ENCODE peak calls at places on chromosome 7, in four cellular contexts. U, L, W and N are unnamed samples.

GRCh38 chr7:86926732-86927131 is 132.7 kb downstream of the ELAPOR2 start:
- DNase-seq in U (no peak), L (peak), W (no peak), N (peak)

GRCh38 chr7:43385856-43386255 is 197.1 kb upstream of the STK17A start:
- DNase-seq in U (no peak), L (no peak), W (no peak), N (no peak)

GRCh38 chr7:17362439-17363095 is 64.1 kb downstream of the AHR start:
- DNase-seq in U (no peak), L (no peak), W (no peak), N (no peak)

GRCh38 chr7:130270947-130271790 is 4.5 kb downstream of the CPA2 start:
- DNase-seq in U (no peak), L (no peak), W (no peak), N (no peak)

GRCh38 chr7:37182011-37182478 is 266.6 kb downstream of the ELMO1 start:
- DNase-seq in U (peak), L (peak), W (peak), N (peak)

GRCh38 chr7:101175664-101176063 is 4.4 kb downstream of the NAT16 start:
- DNase-seq in U (no peak), L (no peak), W (no peak), N (no peak)

GRCh38 chr7:112067609-112068540 is 138.3 kb downstream of the DOCK4 start:
- DNase-seq in U (no peak), L (no peak), W (no peak), N (no peak)

GRCh38 chr7:115019882-115020605 is 98.2 kb downstream of the MDFIC start:
- DNase-seq in U (no peak), L (no peak), W (no peak), N (no peak)

GRCh38 chr7:19772323-19772722 is 1.1 kb downstream of the TMEM196 start:
- DNase-seq in U (no peak), L (no peak), W (no peak), N (no peak)

GRCh38 chr7:38374507-38374906 is 101.1 kb upstream of the TARP start:
- DNase-seq in U (peak), L (peak), W (no peak), N (peak)

GRCh38 chr7:124779194-124779593 is 13.6 kb upstream of the GPR37 start:
- DNase-seq in U (no peak), L (peak), W (no peak), N (no peak)

GRCh38 chr7:68306692-68307107 is 1291.6 kb upstream of the AUTS2 start:
- DNase-seq in U (no peak), L (no peak), W (no peak), N (no peak)

GRCh38 chr7:137681657-137682562 is 164.9 kb downstream of the DGKI start:
- DNase-seq in U (no peak), L (no peak), W (no peak), N (no peak)
- TF ChIP-seq SUZ12 in U (no peak), L (no peak), W (no peak), N (no peak)

GRCh38 chr7:128262273-128263028 is 21.4 kb downstream of the LEP start:
- DNase-seq in U (no peak), L (no peak), W (no peak), N (no peak)

GRCh38 chr7:128263420-128263819 is 22.3 kb downstream of the LEP start:
- DNase-seq in U (no peak), L (no peak), W (no peak), N (no peak)

GRCh38 chr7:128260069-128260468 is 19.0 kb downstream of the LEP start:
- DNase-seq in U (no peak), L (no peak), W (no peak), N (no peak)

GRCh38 chr7:128257458-128257857 is 16.4 kb downstream of the LEP start:
- DNase-seq in U (no peak), L (no peak), W (no peak), N (no peak)

GRCh38 chr7:128259131-128260056 is 18.3 kb downstream of the LEP start:
- DNase-seq in U (no peak), L (no peak), W (no peak), N (no peak)
- TF ChIP-seq SP1 in U (no peak), L (no peak), W (no peak), N (no peak)

DNA sequence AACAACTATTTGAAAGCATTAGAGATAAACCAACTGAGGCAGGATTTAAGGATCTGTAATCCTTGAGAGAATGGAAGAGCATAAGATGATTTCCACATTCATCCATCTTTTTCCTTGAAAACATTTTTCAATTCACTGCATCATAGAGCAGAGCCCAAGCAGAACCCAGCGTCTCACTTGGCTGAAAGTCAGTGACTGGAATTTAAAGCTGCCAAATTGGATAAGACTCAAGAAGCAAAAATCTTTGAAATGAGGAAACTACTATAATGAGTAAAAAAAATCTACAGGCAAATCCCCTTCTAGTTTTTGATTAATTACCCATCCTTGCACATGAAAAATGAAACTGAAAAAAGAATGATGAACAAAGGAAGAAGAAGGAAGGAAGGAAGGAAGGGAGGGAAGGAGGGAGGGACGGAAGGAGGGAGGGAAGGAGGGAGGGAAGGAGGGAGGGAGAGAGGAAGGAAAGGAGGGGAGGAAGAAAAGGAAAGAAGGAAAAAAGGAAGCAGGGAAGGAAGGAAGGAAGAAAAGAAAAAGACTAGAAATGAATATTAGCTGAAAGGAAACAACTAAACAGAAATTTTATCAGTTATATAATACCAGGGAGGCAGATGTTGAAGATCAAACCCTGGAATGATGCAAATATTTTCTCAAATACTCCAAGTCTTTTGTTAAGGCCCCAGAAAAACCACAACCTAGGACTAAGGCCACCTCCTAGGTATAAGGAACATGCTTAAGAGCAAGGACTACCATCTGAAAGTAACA is 336.3 kb upstream of the MAGI2 start:
- DNase-seq in U (no peak), L (no peak), W (no peak), N (no peak)
- TF ChIP-seq SUZ12 in U (no peak), L (no peak), W (no peak), N (no peak)

GRCh38 chr7:34655384-34655783 is 2.6 kb upstream of the NPSR1 start:
- DNase-seq in U (no peak), L (peak), W (no peak), N (no peak)

GRCh38 chr7:34653787-34654186 is 4.2 kb upstream of the NPSR1 start:
- DNase-seq in U (no peak), L (peak), W (no peak), N (no peak)

GRCh38 chr7:34656036-34656435 is 2.0 kb upstream of the NPSR1 start:
- DNase-seq in U (no peak), L (no peak), W (no peak), N (no peak)

GRCh38 chr7:34657632-34658268 is at the start of gene NPSR1:
- DNase-seq in U (no peak), L (no peak), W (no peak), N (no peak)

DNA sequence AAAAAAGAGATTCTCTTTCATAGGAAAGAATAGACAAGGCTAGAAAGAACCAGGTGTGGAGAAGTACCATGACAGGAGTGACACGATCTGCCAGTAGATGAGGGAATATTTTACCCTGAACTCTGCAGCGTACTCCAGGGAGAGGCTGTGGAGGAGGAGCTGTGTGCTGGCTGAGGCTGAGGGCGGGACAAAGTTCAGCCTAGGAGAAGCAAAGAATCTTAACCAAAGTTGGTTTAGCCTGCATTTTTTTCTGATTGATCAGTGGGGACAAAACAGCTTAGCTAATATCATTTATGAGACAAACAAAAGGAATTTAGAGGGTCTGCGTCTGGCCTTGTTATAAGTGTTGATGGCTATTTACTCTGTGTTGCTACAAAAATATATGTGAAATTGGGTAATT is 5.2 kb upstream of the NPSR1 start:
- DNase-seq in U (no peak), L (peak), W (no peak), N (no peak)
- TF ChIP-seq SP1 in U (no peak), L (no peak), W (no peak), N (no peak)

DNA sequence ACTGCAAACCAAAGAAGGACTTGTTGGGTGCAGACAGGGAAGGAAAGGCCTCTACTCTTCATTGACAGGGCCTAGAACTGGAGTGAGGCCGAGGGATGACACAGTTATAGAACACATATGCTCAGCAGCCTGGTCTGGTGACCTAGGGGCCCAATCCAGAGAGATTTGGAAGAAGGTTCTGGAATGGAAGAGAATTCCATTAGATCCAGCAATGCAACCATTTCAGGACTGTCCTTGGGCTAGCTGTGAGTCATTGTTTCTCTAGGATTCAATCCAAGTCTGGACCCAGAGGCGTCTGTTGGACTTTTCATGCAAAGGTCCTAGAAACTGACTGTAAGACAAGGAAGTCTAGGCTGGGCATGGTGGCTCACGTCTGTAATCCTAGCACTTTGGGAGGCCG is 59.2 kb downstream of the WIPF3 start:
- DNase-seq in U (no peak), L (peak), W (no peak), N (no peak)
- TF ChIP-seq SUZ12 in U (no peak), L (no peak), W (no peak), N (no peak)

DNA sequence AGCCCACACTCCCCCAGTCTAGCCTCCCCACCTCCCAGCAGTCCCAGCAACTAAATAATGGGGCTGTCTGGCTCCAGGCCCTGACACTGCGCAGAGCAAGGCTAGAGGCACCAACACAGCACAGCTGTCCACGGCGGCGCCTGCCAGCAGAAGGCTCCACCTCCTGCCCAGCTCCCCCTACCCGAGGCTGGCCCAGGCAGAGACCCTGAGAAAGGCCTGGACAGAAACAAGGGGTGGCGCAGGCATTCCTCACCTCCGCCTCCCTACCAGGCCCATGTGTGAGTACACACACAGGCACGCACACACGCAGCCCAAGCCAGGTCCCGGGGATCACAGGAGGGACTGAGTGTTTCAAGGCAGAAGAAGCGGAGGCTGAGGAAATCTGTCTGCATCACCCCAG is 6.0 kb downstream of the KCNH2 start:
- DNase-seq in U (no peak), L (no peak), W (no peak), N (no peak)
- TF ChIP-seq SP1 in U (no peak), L (no peak), W (no peak), N (no peak)

GRCh38 chr7:157807510-157807909 is 470.7 kb downstream of the DNAJB6 start:
- DNase-seq in U (no peak), L (no peak), W (no peak), N (no peak)
- TF ChIP-seq SUZ12 in U (no peak), L (no peak), W (no peak), N (no peak)

DNA sequence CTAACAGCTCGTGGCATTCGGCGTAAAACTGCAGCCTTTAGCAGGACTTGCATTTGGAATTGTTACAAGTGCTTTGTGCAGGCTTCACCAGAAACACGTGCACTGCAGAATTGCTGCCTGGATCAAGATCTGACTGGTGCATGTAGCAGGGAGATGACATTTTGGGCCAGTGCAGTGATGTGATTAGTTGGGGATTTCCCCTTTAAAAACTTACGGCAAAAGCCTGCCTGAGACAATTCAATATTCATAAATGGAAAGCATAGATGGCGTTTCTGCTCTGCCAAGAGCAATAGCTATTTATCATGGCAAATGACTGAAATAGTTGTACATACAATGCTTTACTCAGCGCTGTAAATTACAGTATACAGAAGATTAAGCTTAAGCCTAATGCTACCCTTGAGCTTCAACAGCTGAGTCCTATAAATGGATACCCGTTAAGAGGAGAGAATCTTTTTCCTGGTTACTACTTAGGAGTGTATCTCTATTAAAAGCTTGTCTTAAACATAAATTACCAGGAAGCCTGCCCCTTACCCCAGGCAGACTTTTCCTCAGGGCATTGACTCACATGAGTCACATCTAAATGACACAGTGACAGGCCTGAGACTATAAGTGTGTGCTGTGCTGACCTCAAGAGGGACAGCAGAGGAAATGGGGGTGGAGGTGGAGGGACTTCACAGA is 106.3 kb downstream of the ATXN7L1 start:
- DNase-seq in U (no peak), L (no peak), W (no peak), N (no peak)
- TF ChIP-seq SP1 in U (no peak), L (no peak), W (no peak), N (no peak)